ENCODE peak calls at places on chromosomes 4 and X, in eight cellular contexts. X is stomach, N is A549, E is ovary, W is upper lobe of left lung, H is K562, S is tibial nerve, T is sigmoid colon. R is an unnamed sample. For H3K4me1, the result is how much of the 10 kb centered on the place peaks cover.

GRCh38 chr4:42280327-42281095 is 116.8 kb upstream of the SHISA3 start:
- DNase-seq in E (no peak), W (no peak), N (peak), S (no peak), X (no peak), H (peak), T (no peak), R (no peak)

GRCh38 chr4:6965329-6965728 is 55.7 kb downstream of the TBC1D14 start:
- DNase-seq in W (no peak), X (no peak), E (no peak), S (no peak), T (no peak), N (no peak), H (no peak), R (no peak)

GRCh38 chr4:169410839-169411770 is 140.3 kb upstream of the SH3RF1 start:
- DNase-seq in X (no peak), S (peak), T (no peak), H (no peak), N (peak), E (no peak), W (no peak), R (no peak)

GRCh38 chr4:169283114-169283509 is 12.4 kb upstream of the SH3RF1 start:
- DNase-seq in T (no peak), H (no peak), E (no peak), S (no peak), X (no peak), N (peak), W (no peak), R (no peak)

GRCh38 chr4:81260443-81261102 is 45.6 kb upstream of the PRKG2 start:
- DNase-seq in X (no peak), T (no peak), H (peak), W (no peak), E (no peak), N (no peak), S (no peak), R (no peak)

GRCh38 chr4:113445286-113445685 is 316.3 kb downstream of the CAMK2D start:
- DNase-seq in X (no peak), E (peak), H (no peak), S (peak), T (peak), N (peak), W (no peak), R (no peak)

GRCh38 chr4:11223261-11223660 is 205.4 kb downstream of the HS3ST1 start:
- DNase-seq in T (no peak), X (no peak), N (no peak), W (no peak), S (no peak), H (no peak), E (no peak), R (no peak)

GRCh38 chr4:6128221-6128871 is 72.0 kb downstream of the JAKMIP1 start:
- DNase-seq in N (no peak), H (no peak), S (no peak), X (no peak), E (no peak), T (peak), W (no peak), R (no peak)

GRCh38 chr4:180058731-180059215 is 2184.4 kb upstream of the TENM3 start:
- DNase-seq in T (no peak), H (no peak), W (peak), X (no peak), N (peak), E (peak), S (no peak), R (no peak)

GRCh38 chr4:168164915-168165548 is 72.7 kb downstream of the ANXA10 start:
- DNase-seq in W (no peak), N (no peak), H (no peak), T (no peak), S (no peak), E (no peak), X (no peak), R (no peak)

GRCh38 chr4:10098770-10099139 is 17.8 kb downstream of the WDR1 start:
- DNase-seq in N (no peak), T (no peak), S (no peak), W (no peak), H (no peak), X (no peak), E (no peak), R (no peak)

GRCh38 chr4:184097240-184097619 is 120.4 kb downstream of the ENPP6 start:
- DNase-seq in T (peak), X (peak), N (no peak), S (peak), H (peak), E (peak), W (peak), R (peak)

GRCh38 chrX:56765816-56766553 is 36.9 kb downstream of the NBDY start:
- DNase-seq in H (no peak), X (peak), E (no peak), N (no peak), W (no peak), S (no peak), T (peak), R (no peak)

GRCh38 chrX:12567857-12568256 is 223.4 kb upstream of the PRPS2 start:
- DNase-seq in H (no peak), W (no peak), T (no peak), X (no peak), S (no peak), E (no peak), N (peak), R (no peak)

GRCh38 chrX:47991263-47992092 is 12.3 kb downstream of the ZNF182 start:
- DNase-seq in H (no peak), W (no peak), N (no peak), E (no peak), T (no peak), S (no peak), X (no peak), R (no peak)

GRCh38 chrX:38817004-38817703 is 15.9 kb downstream of the MID1IP1 start:
- DNase-seq in E (peak), T (peak), S (no peak), X (no peak), W (no peak), N (peak), H (peak), R (no peak)

GRCh38 chrX:6981718-6982406 is 165.7 kb upstream of the STS start:
- DNase-seq in E (no peak), W (no peak), T (no peak), N (no peak), S (no peak), X (no peak), H (no peak), R (no peak)

GRCh38 chr4:29423836-29424721 is 1296.1 kb upstream of the PCDH7 start:
- DNase-seq in S (no peak), N (peak), X (no peak), E (no peak), T (no peak), W (no peak), H (no peak), R (no peak)

GRCh38 chr4:56907009-56907408 is 691 bp upstream of the REST start:
- DNase-seq in N (no peak), E (no peak), T (no peak), S (no peak), W (no peak), X (no peak), H (no peak), R (no peak)

GRCh38 chr4:76654084-76654483 is 219.1 kb downstream of the SHROOM3 start:
- DNase-seq in S (no peak), X (no peak), W (no peak), H (no peak), E (no peak), T (no peak), N (no peak), R (no peak)

GRCh38 chr4:182449960-182450359 is 206.8 kb downstream of the TENM3 start:
- DNase-seq in E (no peak), S (no peak), T (no peak), H (no peak), N (no peak), W (no peak), X (no peak), R (no peak)

GRCh38 chr4:70508801-70509200 is 9.6 kb upstream of the AMTN start:
- DNase-seq in S (no peak), E (no peak), W (no peak), N (no peak), T (no peak), X (no peak), H (no peak), R (no peak)

GRCh38 chrX:16712116-16712824 is at the start of gene CTPS2:
- DNase-seq in E (peak), N (peak), S (peak), W (peak), X (peak), H (peak), T (peak), R (peak)

GRCh38 chrX:69033936-69034335 is 131.3 kb downstream of the PJA1 start:
- DNase-seq in S (no peak), W (no peak), E (no peak), N (no peak), T (no peak), H (no peak), X (no peak), R (no peak)
- TF ChIP-seq EP300 in S (no peak), W (no peak), E (no peak), N (no peak), T (no peak), H (no peak), X (no peak), R (no peak)

DNA sequence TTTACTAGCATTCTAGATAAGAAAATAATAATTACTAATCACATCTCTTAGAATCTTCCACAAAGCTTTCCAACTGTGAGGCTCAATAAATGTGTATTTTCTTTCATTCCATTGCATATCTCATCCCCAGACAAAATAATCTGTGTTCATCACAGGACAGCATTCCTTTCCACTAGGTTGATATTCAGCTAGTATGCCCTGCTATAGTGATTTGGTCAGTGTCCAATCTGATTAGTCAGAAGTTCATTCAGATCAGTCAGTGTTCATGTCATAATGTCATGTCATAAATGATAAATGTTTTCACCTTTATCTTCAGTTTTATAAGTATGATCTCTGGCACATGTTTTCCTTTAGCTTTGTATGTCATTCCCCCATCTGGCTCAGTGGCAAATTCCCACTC is 611.4 kb downstream of the KCTD8 start:
- DNase-seq in T (no peak), H (no peak), W (no peak), X (no peak), S (no peak), E (no peak), N (no peak), R (no peak)
- H3K4me1 ChIP-seq in T (under half), H (under half), W (under half), X (under half), S (under half), E (under half), N (under half), R (under half)

DNA sequence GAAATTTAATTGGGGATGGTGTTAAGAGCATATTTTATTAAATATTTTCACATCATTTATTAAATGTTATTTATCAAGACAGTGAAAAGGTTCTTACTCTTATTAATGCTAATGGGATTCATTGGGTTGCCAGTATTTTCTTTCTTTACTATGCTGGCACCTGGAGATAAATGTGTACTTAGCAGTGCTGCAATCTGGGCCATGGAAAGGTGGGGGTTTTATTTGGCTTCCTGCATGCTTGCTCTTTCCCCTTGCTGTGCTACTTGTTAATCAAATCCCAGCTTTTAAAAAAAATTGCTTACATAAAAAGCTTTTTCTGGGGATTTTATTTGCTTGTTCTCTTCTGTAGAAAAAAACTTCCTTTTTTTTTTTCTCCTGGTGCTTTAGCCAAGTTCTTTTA is 48.3 kb downstream of the ZAR1 start:
- DNase-seq in X (no peak), S (no peak), N (no peak), E (no peak), T (no peak), H (no peak), W (no peak), R (no peak)
- TF ChIP-seq EP300 in X (no peak), S (no peak), N (no peak), E (no peak), T (no peak), H (no peak), W (no peak), R (no peak)

DNA sequence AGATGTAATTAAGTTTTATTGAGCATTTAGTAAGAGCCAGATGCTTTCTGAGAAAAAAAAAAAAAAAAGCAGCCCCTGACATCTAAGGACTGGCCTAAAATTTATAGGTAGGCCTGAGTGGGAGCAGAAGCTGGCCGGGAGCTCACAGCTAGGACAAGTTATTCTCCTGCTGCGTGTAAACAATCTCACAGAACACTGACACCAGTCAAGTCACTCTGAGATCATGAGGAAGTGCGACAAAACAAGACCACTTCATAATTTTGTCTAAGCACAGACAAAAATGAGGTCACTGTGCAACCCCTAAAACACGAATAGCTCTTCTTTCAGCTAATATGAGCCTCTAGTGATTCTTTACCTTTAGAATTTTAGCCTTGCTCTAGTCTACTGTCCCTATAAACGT is 15.3 kb upstream of the NSUN7 start:
- DNase-seq in E (no peak), H (no peak), S (no peak), N (no peak), X (no peak), T (no peak), W (no peak), R (no peak)
- H3K4me1 ChIP-seq in E (under half), H (under half), S (under half), N (under half), X (under half), T (under half), W (under half), R (under half)

DNA sequence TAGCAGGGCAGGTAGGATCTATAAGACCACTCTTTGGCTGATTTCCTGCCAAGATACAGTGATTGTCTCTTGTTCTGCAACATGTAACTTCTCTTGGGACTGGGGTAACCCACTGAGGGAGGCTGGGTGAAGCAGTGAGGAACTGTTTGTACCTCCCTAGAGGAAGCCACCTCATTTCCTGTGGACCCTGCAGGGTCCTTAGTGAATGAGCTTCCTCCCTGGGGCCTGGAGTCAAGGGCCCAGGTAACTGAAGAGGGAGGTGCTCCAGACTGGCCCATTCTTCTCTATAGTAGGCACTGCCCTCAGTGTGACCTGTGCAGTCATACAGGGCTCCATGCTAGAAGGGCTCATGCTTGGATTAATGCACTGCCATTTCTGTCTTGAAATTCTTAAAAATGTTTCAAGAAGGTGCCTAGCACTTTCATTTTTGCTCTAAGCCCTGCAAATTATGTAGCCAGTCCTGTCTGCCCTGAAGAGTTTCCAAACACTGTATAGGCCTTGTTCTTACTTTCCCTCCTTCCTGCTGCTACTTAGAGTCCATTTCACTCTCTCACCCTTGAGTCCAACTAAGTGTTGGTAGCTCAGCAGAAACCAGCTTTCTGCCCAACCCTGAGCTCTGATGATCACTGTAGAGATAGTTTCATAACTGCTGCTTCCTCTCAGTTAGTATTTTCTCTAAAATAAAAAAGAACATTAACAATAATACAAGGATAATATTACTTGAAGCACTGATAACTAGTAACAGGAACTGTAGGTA is 8.5 kb upstream of the GRIA3 start:
- DNase-seq in X (no peak), W (no peak), T (no peak), N (no peak), S (no peak), H (no peak), E (no peak), R (no peak)
- TF ChIP-seq EP300 in X (no peak), W (no peak), T (no peak), N (no peak), S (no peak), H (no peak), E (no peak), R (no peak)

GRCh38 chr4:24594887-24595286 is 10.5 kb upstream of the DHX15 start:
- DNase-seq in H (no peak), N (peak), T (no peak), S (no peak), W (no peak), E (no peak), X (no peak), R (no peak)
- H3K4me1 ChIP-seq in H (under half), N (under half), T (under half), S (under half), W (under half), E (under half), X (under half), R (under half)

GRCh38 chrX:40772290-40772689 is 36.9 kb upstream of the MED14 start:
- DNase-seq in T (no peak), X (no peak), H (no peak), W (no peak), N (peak), E (no peak), S (no peak), R (no peak)
- TF ChIP-seq EP300 in T (no peak), X (no peak), H (no peak), W (no peak), N (no peak), E (no peak), S (no peak), R (no peak)

GRCh38 chr4:26952891-26953290 is 92.2 kb downstream of the STIM2 start:
- DNase-seq in E (no peak), X (no peak), H (no peak), S (no peak), T (no peak), W (no peak), N (no peak), R (no peak)
- H3K4me1 ChIP-seq in E (under half), X (under half), H (under half), S (under half), T (under half), W (under half), N (under half), R (under half)

GRCh38 chr4:145613546-145614234 is 5.5 kb upstream of the MMAA start:
- DNase-seq in W (no peak), N (no peak), S (no peak), T (no peak), H (no peak), E (no peak), X (no peak), R (no peak)
- TF ChIP-seq EP300 in W (no peak), N (no peak), S (no peak), T (no peak), H (no peak), E (no peak), X (no peak), R (no peak)

R was measured in suprapubic skin.